ENCODE peak calls at places on chromosomes 12 and 14, in seven cellular contexts. One of them, this sample, is unnamed.

GRCh38 chr12:40002178-40003169 is 103.4 kb downstream of the SLC2A13 start:
- DNase-seq in ascending aorta: no peak
- DNase-seq in T-helper 2 cell: no peak
- DNase-seq in astrocyte of the cerebellum: no peak
- DNase-seq in DMS153: no peak
- DNase-seq in activated CD8-positive, alpha-beta memory T cell treated with anti-CD3 and anti-CD28 coated beads for 48 hours: no peak
- DNase-seq in endothelial cell of umbilical vein: no peak
- DNase-seq in this sample: no peak

GRCh38 chr12:70590549-70591226 is 46.5 kb downstream of the PTPRB start:
- DNase-seq in DMS153: no peak
- DNase-seq in activated CD8-positive, alpha-beta memory T cell treated with anti-CD3 and anti-CD28 coated beads for 48 hours: no peak
- DNase-seq in endothelial cell of umbilical vein: peak
- DNase-seq in astrocyte of the cerebellum: no peak
- DNase-seq in ascending aorta: no peak
- DNase-seq in T-helper 2 cell: no peak
- DNase-seq in this sample: no peak

GRCh38 chr12:5524769-5525436 is 93.0 kb downstream of the NTF3 start:
- DNase-seq in T-helper 2 cell: no peak
- DNase-seq in ascending aorta: no peak
- DNase-seq in astrocyte of the cerebellum: no peak
- DNase-seq in endothelial cell of umbilical vein: no peak
- DNase-seq in DMS153: no peak
- DNase-seq in activated CD8-positive, alpha-beta memory T cell treated with anti-CD3 and anti-CD28 coated beads for 48 hours: no peak
- DNase-seq in this sample: no peak

GRCh38 chr12:117050060-117050459 is 49.2 kb downstream of the TESC start:
- DNase-seq in DMS153: no peak
- DNase-seq in endothelial cell of umbilical vein: no peak
- DNase-seq in astrocyte of the cerebellum: no peak
- DNase-seq in ascending aorta: no peak
- DNase-seq in T-helper 2 cell: no peak
- DNase-seq in activated CD8-positive, alpha-beta memory T cell treated with anti-CD3 and anti-CD28 coated beads for 48 hours: no peak
- DNase-seq in this sample: no peak

GRCh38 chr14:64734990-64735389 is 30.8 kb downstream of the PLEKHG3 start:
- DNase-seq in T-helper 2 cell: no peak
- DNase-seq in ascending aorta: no peak
- DNase-seq in activated CD8-positive, alpha-beta memory T cell treated with anti-CD3 and anti-CD28 coated beads for 48 hours: no peak
- DNase-seq in DMS153: no peak
- DNase-seq in endothelial cell of umbilical vein: no peak
- DNase-seq in astrocyte of the cerebellum: no peak
- DNase-seq in this sample: no peak

GRCh38 chr12:91920276-91920675 is 225.4 kb downstream of the BTG1 start:
- DNase-seq in ascending aorta: no peak
- DNase-seq in DMS153: no peak
- DNase-seq in astrocyte of the cerebellum: no peak
- DNase-seq in T-helper 2 cell: no peak
- DNase-seq in activated CD8-positive, alpha-beta memory T cell treated with anti-CD3 and anti-CD28 coated beads for 48 hours: no peak
- DNase-seq in endothelial cell of umbilical vein: peak
- DNase-seq in this sample: no peak

GRCh38 chr14:62807636-62808035 is 237.6 kb downstream of the KCNH5 start:
- DNase-seq in activated CD8-positive, alpha-beta memory T cell treated with anti-CD3 and anti-CD28 coated beads for 48 hours: no peak
- DNase-seq in astrocyte of the cerebellum: no peak
- DNase-seq in DMS153: no peak
- DNase-seq in endothelial cell of umbilical vein: no peak
- DNase-seq in ascending aorta: no peak
- DNase-seq in T-helper 2 cell: no peak
- DNase-seq in this sample: no peak

GRCh38 chr12:117010693-117011451 is 88.3 kb downstream of the TESC start:
- DNase-seq in activated CD8-positive, alpha-beta memory T cell treated with anti-CD3 and anti-CD28 coated beads for 48 hours: no peak
- DNase-seq in astrocyte of the cerebellum: no peak
- DNase-seq in T-helper 2 cell: no peak
- DNase-seq in endothelial cell of umbilical vein: no peak
- DNase-seq in DMS153: no peak
- DNase-seq in ascending aorta: no peak
- DNase-seq in this sample: no peak

GRCh38 chr12:97308576-97309198 is 153.9 kb upstream of the RMST start:
- DNase-seq in DMS153: no peak
- DNase-seq in ascending aorta: no peak
- DNase-seq in activated CD8-positive, alpha-beta memory T cell treated with anti-CD3 and anti-CD28 coated beads for 48 hours: no peak
- DNase-seq in T-helper 2 cell: peak
- DNase-seq in endothelial cell of umbilical vein: peak
- DNase-seq in astrocyte of the cerebellum: peak
- DNase-seq in this sample: no peak

This sample was measured in lower leg skin.